ENCODE peak calls at places on chromosomes 2 and 18, in six cellular contexts. I is IMR-90, K is heart left ventricle, Y is tibial nerve, D is H1, X is adrenal gland. J is an unnamed sample.
A peak's percentile ranks its signal among the peaks of the same experiment; 100 is the strongest.

GRCh38 chr2:215811409-215812355 is 201.7 kb downstream of the MREG start:
- DNase-seq in I (no peak), K (no peak), Y (no peak), D (no peak), X (no peak), J (no peak)

GRCh38 chr2:240514631-240515030 is 43.2 kb downstream of the ANKMY1 start:
- DNase-seq in I (no peak), K (no peak), Y (no peak), D (no peak), X (no peak), J (no peak)

GRCh38 chr2:196759378-196759706 is 40.1 kb downstream of the GTF3C3 start:
- DNase-seq in I (peak; percentile 10), K (no peak), Y (no peak), D (no peak), X (no peak), J (no peak)

GRCh38 chr18:42078711-42079110 is 123.7 kb downstream of the PIK3C3 start:
- DNase-seq in I (peak; percentile 64), K (no peak), Y (no peak), D (no peak), X (no peak), J (no peak)

GRCh38 chr2:121567957-121568409 is 37.3 kb downstream of the RNU4ATAC start:
- DNase-seq in I (peak; percentile 62), K (no peak), Y (no peak), D (no peak), X (no peak), J (no peak)

GRCh38 chr2:70549962-70550361 is 3.7 kb downstream of the TGFA start:
- DNase-seq in I (no peak), K (no peak), Y (no peak), D (no peak), X (no peak), J (no peak)

GRCh38 chr2:141666191-141666590 is 464.6 kb downstream of the LRP1B start:
- DNase-seq in I (no peak), K (no peak), Y (no peak), D (no peak), X (no peak), J (no peak)

GRCh38 chr18:74760436-74760835 is 162.8 kb downstream of the ZNF407 start:
- DNase-seq in I (no peak), K (no peak), Y (no peak), D (no peak), X (no peak), J (no peak)

GRCh38 chr2:119204525-119204924 is 19.1 kb upstream of the STEAP3 start:
- DNase-seq in I (no peak), K (no peak), Y (no peak), D (no peak), X (no peak), J (no peak)
- H3K4me1 ChIP-seq in I (no peaks in the 10 kb centered on the region), K (no peaks in the 10 kb centered on the region), Y (no peaks in the 10 kb centered on the region), D (no peaks in the 10 kb centered on the region), X (no peaks in the 10 kb centered on the region), J (peaks cover 4% of the 10 kb centered on the region)

DNA sequence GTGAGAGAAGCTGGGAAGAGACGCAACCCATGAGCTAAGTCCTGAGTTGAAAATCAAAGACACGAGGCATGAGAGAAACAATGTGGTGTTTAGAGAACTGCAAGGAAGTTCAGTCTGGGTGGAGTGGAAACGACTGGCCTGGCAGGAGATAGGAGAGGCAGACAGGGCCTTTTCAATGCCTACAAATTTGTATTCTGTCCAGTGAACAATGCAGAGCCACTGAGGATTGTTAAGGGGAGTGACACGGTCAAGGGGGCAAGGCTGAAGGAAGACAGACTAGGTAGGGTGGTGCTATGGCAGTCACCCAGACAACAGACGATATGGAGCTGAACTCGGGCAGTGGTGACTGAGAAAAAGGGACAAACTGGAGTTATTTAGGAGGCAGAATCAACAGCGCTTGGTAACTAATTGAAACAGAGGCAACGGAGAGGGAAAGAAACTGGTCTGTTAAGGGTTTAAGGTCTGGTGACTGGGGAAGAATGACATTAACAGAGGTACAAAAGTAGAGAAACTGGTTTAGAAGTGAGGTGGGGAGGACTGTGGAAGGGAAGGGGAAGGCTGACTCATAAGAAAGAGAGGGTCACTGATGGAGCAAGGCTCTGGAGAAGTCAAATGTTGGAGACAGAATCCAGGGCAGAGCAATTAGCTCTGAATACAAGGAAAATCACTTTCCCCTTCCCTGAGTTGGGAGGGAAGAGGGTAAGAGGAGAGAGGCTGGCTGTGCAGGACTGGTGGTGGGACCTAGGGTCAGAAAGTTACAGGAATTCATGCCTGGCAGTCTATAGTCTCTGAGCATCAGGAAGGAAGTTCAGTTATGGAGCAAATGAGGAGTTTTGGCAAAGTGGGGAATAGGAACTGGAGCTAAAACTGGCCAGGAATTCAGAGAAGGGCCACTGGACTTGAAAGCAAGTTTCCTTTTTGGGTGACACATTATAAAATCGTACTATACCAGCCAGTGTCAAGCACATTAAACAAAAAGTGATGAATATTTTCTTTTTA is 63.4 kb upstream of the CHRNA1 start:
- DNase-seq in I (peak; percentile 49), K (no peak), Y (no peak), D (no peak), X (peak; percentile 20), J (no peak)
- TF ChIP-seq POLR2A in I (no peak), K (no peak), Y (no peak), D (no peak), X (no peak), J (no peak)

GRCh38 chr2:98823196-98824166 is 92.5 kb upstream of the MGAT4A start:
- DNase-seq in I (no peak), K (peak; percentile 50), Y (no peak), D (no peak), X (peak; percentile 34), J (no peak)
- TF ChIP-seq CTCF in I (no peak), K (no peak), Y (no peak), D (no peak), X (no peak), J (no peak)

GRCh38 chr2:63553049-63553448 is 35.2 kb downstream of the WDPCP start:
- DNase-seq in I (no peak), K (no peak), Y (no peak), D (no peak), X (peak; percentile 45), J (no peak)

GRCh38 chr2:63555299-63555698 is 33.0 kb downstream of the WDPCP start:
- DNase-seq in I (no peak), K (no peak), Y (no peak), D (no peak), X (no peak), J (no peak)

GRCh38 chr2:63555931-63556330 is 32.3 kb downstream of the WDPCP start:
- DNase-seq in I (no peak), K (no peak), Y (no peak), D (no peak), X (no peak), J (no peak)
- H3K4me1 ChIP-seq in I (no peaks in the 10 kb centered on the region), K (peaks cover 5% of the 10 kb centered on the region), Y (peaks cover 10% of the 10 kb centered on the region), D (no peaks in the 10 kb centered on the region), X (peaks cover 13% of the 10 kb centered on the region), J (no peaks in the 10 kb centered on the region)

GRCh38 chr2:219497495-219498279 is 1.0 kb upstream of the GMPPA start:
- DNase-seq in I (peak; percentile 74), K (peak; percentile 90), Y (peak; percentile 79), D (no peak), X (peak; percentile 90), J (peak; percentile 27)
- TF ChIP-seq POLR2A in I (no peak), K (peak; percentile 0), Y (no peak), D (no peak), X (peak; percentile 74), J (no peak)

DNA sequence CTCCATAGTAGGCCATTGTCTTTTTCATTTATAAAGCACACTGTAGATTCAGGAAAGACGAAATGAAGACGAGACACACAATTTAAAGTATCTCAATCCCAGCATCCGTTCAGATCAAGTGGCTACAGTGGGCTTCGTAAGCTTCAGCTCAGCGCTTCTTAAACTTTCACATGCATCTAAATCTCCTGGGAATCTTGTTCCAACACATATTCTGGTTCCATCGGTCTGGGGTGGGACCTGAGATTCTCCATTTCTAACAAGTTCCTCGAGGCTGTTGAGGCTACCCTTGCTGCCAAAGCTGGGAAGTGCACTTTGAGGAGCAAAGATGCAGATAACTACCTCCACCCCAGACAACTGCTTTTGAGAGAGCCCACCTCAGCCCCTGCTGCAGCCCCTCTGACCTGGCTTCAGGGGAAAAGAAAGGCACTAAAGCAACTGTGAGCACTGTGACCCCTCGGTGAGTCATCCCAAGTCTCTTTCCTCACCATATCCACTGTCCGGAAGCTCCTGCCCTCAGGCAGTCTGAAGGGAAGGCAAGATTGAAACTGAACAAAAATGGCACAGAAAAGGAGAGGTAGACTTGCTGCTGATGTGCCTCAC is 201.1 kb upstream of the FBXO11 start:
- DNase-seq in I (peak; percentile 77), K (no peak), Y (no peak), D (no peak), X (no peak), J (no peak)
- TF ChIP-seq CTCF in I (peak; percentile 7), K (no peak), Y (no peak), D (no peak), X (no peak), J (no peak)

GRCh38 chr2:25341031-25341727 is 546 bp downstream of the DNMT3A start:
- DNase-seq in I (no peak), K (peak; percentile 55), Y (no peak), D (no peak), X (no peak), J (no peak)

GRCh38 chr2:25341753-25342371 is at the start of gene DNMT3A:
- DNase-seq in I (peak; percentile 55), K (peak; percentile 82), Y (peak; percentile 44), D (no peak), X (peak; percentile 80), J (no peak)

GRCh38 chr2:25339121-25339738 is 2.5 kb downstream of the DNMT3A start:
- DNase-seq in I (no peak), K (no peak), Y (no peak), D (no peak), X (no peak), J (no peak)

GRCh38 chr2:25339791-25340339 is 1.9 kb downstream of the DNMT3A start:
- DNase-seq in I (no peak), K (peak; percentile 58), Y (peak; percentile 32), D (no peak), X (peak; percentile 82), J (no peak)

DNA sequence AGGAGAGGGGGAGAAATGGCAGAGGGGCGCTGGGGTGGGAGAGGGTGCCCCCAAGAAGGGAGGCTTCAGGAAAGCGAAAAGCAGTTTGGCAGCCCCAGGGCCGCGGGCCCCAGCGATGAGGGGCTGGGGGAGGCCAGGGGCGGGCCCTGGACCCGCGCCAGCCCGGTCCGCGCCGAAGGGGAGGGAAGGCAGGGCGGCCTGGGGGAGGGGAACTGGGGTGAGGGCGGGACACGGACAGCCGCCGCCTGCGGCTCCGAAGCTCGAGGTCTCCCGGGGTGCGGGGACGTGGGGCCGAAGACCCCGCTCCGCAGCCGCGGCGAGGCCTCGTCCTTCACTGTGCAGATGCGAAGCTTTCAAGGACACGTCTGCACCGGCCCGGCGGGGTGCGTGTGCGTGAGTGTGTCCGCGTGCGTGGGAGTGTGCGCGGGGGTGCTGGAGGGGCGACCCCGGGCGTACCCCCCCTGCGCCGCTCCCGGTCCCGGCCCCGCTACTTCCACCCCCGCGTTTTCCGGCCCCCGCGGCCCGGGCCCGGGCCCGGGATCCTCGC is 1.3 kb downstream of the DNMT3A start:
- DNase-seq in I (no peak), K (peak; percentile 62), Y (no peak), D (no peak), X (peak; percentile 52), J (no peak)
- H3K4me1 ChIP-seq in I (peaks cover 8% of the 10 kb centered on the region), K (peaks cover 45% of the 10 kb centered on the region), Y (peaks cover 51% of the 10 kb centered on the region), D (peaks cover 6% of the 10 kb centered on the region), X (peaks cover 51% of the 10 kb centered on the region), J (peaks cover 58% of the 10 kb centered on the region)

GRCh38 chr2:10028988-10029874 is 14.1 kb upstream of the KLF11 start:
- DNase-seq in I (no peak), K (peak; percentile 85), Y (no peak), D (no peak), X (peak; percentile 70), J (no peak)
- TF ChIP-seq POLR2A in I (no peak), K (no peak), Y (no peak), D (no peak), X (no peak), J (no peak)

GRCh38 chr2:226813148-226813701 is 13.6 kb upstream of the IRS1 start:
- DNase-seq in I (no peak), K (no peak), Y (no peak), D (no peak), X (no peak), J (no peak)
- TF ChIP-seq CTCF in I (peak; percentile 49), K (no peak), Y (no peak), D (peak; percentile 59), X (peak; percentile 9), J (no peak)

J was measured in esophagus squamous epithelium.